ENCODE peak calls at places on chromosomes 5 and 9, in five cellular contexts. One of them, this sample, is unnamed.
A peak's percentile ranks its signal among the peaks of the same experiment; 100 is the strongest.

GRCh38 chr9:107046692-107047091 is 183.7 kb downstream of the ZNF462 start:
- DNase-seq in fibroblast of pulmonary artery: no peak
- DNase-seq in activated CD8-positive, alpha-beta T cell treated with anti-CD3 and anti-CD28 coated beads for 36 hours: no peak
- DNase-seq in foreskin keratinocyte: no peak
- DNase-seq in lower lobe of right lung: no peak
- DNase-seq in this sample: peak; percentile 12

GRCh38 chr5:142463880-142464279 is 139.1 kb upstream of the SPRY4 start:
- DNase-seq in fibroblast of pulmonary artery: no peak
- DNase-seq in activated CD8-positive, alpha-beta T cell treated with anti-CD3 and anti-CD28 coated beads for 36 hours: no peak
- DNase-seq in foreskin keratinocyte: no peak
- DNase-seq in lower lobe of right lung: no peak
- DNase-seq in this sample: no peak

GRCh38 chr5:168291961-168292782 is 727 bp downstream of the WWC1 start:
- DNase-seq in fibroblast of pulmonary artery: no peak
- DNase-seq in activated CD8-positive, alpha-beta T cell treated with anti-CD3 and anti-CD28 coated beads for 36 hours: no peak
- DNase-seq in foreskin keratinocyte: no peak
- DNase-seq in lower lobe of right lung: no peak
- DNase-seq in this sample: no peak

GRCh38 chr5:83919071-83920041 is 198.7 kb upstream of the HAPLN1 start:
- DNase-seq in fibroblast of pulmonary artery: peak; percentile 38
- DNase-seq in activated CD8-positive, alpha-beta T cell treated with anti-CD3 and anti-CD28 coated beads for 36 hours: no peak
- DNase-seq in foreskin keratinocyte: no peak
- DNase-seq in lower lobe of right lung: no peak
- DNase-seq in this sample: no peak

GRCh38 chr9:97638666-97639065 is 5.0 kb downstream of the NCBP1 start:
- DNase-seq in fibroblast of pulmonary artery: no peak
- DNase-seq in activated CD8-positive, alpha-beta T cell treated with anti-CD3 and anti-CD28 coated beads for 36 hours: no peak
- DNase-seq in foreskin keratinocyte: no peak
- DNase-seq in lower lobe of right lung: no peak
- DNase-seq in this sample: no peak

GRCh38 chr9:137666950-137667670 is 48.3 kb downstream of the EHMT1 start:
- DNase-seq in fibroblast of pulmonary artery: no peak
- DNase-seq in activated CD8-positive, alpha-beta T cell treated with anti-CD3 and anti-CD28 coated beads for 36 hours: no peak
- DNase-seq in foreskin keratinocyte: no peak
- DNase-seq in lower lobe of right lung: no peak
- DNase-seq in this sample: no peak

GRCh38 chr5:52727568-52727967 is 60.1 kb upstream of the ITGA1 start:
- DNase-seq in fibroblast of pulmonary artery: peak; percentile 79
- DNase-seq in activated CD8-positive, alpha-beta T cell treated with anti-CD3 and anti-CD28 coated beads for 36 hours: no peak
- DNase-seq in foreskin keratinocyte: peak; percentile 60
- DNase-seq in lower lobe of right lung: no peak
- DNase-seq in this sample: no peak

GRCh38 chr9:137295313-137296213 is 6.5 kb downstream of the NRARP start:
- DNase-seq in fibroblast of pulmonary artery: peak; percentile 26
- DNase-seq in activated CD8-positive, alpha-beta T cell treated with anti-CD3 and anti-CD28 coated beads for 36 hours: peak; percentile 59
- DNase-seq in foreskin keratinocyte: no peak
- DNase-seq in lower lobe of right lung: no peak
- DNase-seq in this sample: no peak

GRCh38 chr9:106878943-106879916 is 16.3 kb downstream of the ZNF462 start:
- DNase-seq in fibroblast of pulmonary artery: peak; percentile 96
- DNase-seq in activated CD8-positive, alpha-beta T cell treated with anti-CD3 and anti-CD28 coated beads for 36 hours: no peak
- DNase-seq in foreskin keratinocyte: peak; percentile 79
- DNase-seq in lower lobe of right lung: no peak
- DNase-seq in this sample: no peak

GRCh38 chr9:5869315-5870019 is 21.2 kb upstream of the MLANA start:
- DNase-seq in fibroblast of pulmonary artery: no peak
- DNase-seq in activated CD8-positive, alpha-beta T cell treated with anti-CD3 and anti-CD28 coated beads for 36 hours: peak; percentile 49
- DNase-seq in foreskin keratinocyte: no peak
- DNase-seq in lower lobe of right lung: no peak
- DNase-seq in this sample: no peak

GRCh38 chr5:108749130-108749861 is 1.6 kb downstream of the FER start:
- DNase-seq in fibroblast of pulmonary artery: no peak
- DNase-seq in activated CD8-positive, alpha-beta T cell treated with anti-CD3 and anti-CD28 coated beads for 36 hours: peak; percentile 5
- DNase-seq in foreskin keratinocyte: peak; percentile 26
- DNase-seq in lower lobe of right lung: no peak
- DNase-seq in this sample: no peak

GRCh38 chr9:128214571-128215490 is 11.7 kb downstream of the DNM1 start:
- DNase-seq in fibroblast of pulmonary artery: no peak
- DNase-seq in activated CD8-positive, alpha-beta T cell treated with anti-CD3 and anti-CD28 coated beads for 36 hours: no peak
- DNase-seq in foreskin keratinocyte: no peak
- DNase-seq in lower lobe of right lung: no peak
- DNase-seq in this sample: no peak

GRCh38 chr5:157187046-157187754 is 6.6 kb downstream of the ITK start:
- DNase-seq in fibroblast of pulmonary artery: no peak
- DNase-seq in activated CD8-positive, alpha-beta T cell treated with anti-CD3 and anti-CD28 coated beads for 36 hours: no peak
- DNase-seq in foreskin keratinocyte: no peak
- DNase-seq in lower lobe of right lung: no peak
- DNase-seq in this sample: no peak

GRCh38 chr9:136644343-136644592 is 18.4 kb upstream of the EGFL7 start:
- DNase-seq in fibroblast of pulmonary artery: peak; percentile 73
- DNase-seq in activated CD8-positive, alpha-beta T cell treated with anti-CD3 and anti-CD28 coated beads for 36 hours: no peak
- DNase-seq in foreskin keratinocyte: no peak
- DNase-seq in lower lobe of right lung: peak; percentile 96
- DNase-seq in this sample: no peak

GRCh38 chr9:88583901-88584596 is 49.1 kb downstream of the NXNL2 start:
- DNase-seq in fibroblast of pulmonary artery: peak; percentile 55
- DNase-seq in activated CD8-positive, alpha-beta T cell treated with anti-CD3 and anti-CD28 coated beads for 36 hours: no peak
- DNase-seq in foreskin keratinocyte: peak; percentile 59
- DNase-seq in lower lobe of right lung: no peak
- DNase-seq in this sample: no peak

GRCh38 chr9:21160178-21160577 is 6.3 kb downstream of the IFNA21 start:
- DNase-seq in fibroblast of pulmonary artery: peak; percentile 64
- DNase-seq in activated CD8-positive, alpha-beta T cell treated with anti-CD3 and anti-CD28 coated beads for 36 hours: peak; percentile 66
- DNase-seq in foreskin keratinocyte: no peak
- DNase-seq in lower lobe of right lung: no peak
- DNase-seq in this sample: peak; percentile 41

GRCh38 chr5:118144540-118144939 is 843.8 kb downstream of the DTWD2 start:
- DNase-seq in fibroblast of pulmonary artery: no peak
- DNase-seq in activated CD8-positive, alpha-beta T cell treated with anti-CD3 and anti-CD28 coated beads for 36 hours: no peak
- DNase-seq in foreskin keratinocyte: no peak
- DNase-seq in lower lobe of right lung: no peak
- DNase-seq in this sample: no peak

GRCh38 chr5:116275282-116275681 is 190.5 kb downstream of the COMMD10 start:
- DNase-seq in fibroblast of pulmonary artery: no peak
- DNase-seq in activated CD8-positive, alpha-beta T cell treated with anti-CD3 and anti-CD28 coated beads for 36 hours: no peak
- DNase-seq in foreskin keratinocyte: no peak
- DNase-seq in lower lobe of right lung: no peak
- DNase-seq in this sample: no peak

GRCh38 chr5:52469835-52470234 is 317.9 kb upstream of the ITGA1 start:
- DNase-seq in fibroblast of pulmonary artery: no peak
- DNase-seq in activated CD8-positive, alpha-beta T cell treated with anti-CD3 and anti-CD28 coated beads for 36 hours: no peak
- DNase-seq in foreskin keratinocyte: no peak
- DNase-seq in lower lobe of right lung: no peak
- DNase-seq in this sample: no peak

GRCh38 chr9:111036068-111036789 is 2.0 kb downstream of the LPAR1 start:
- DNase-seq in fibroblast of pulmonary artery: peak; percentile 49
- DNase-seq in activated CD8-positive, alpha-beta T cell treated with anti-CD3 and anti-CD28 coated beads for 36 hours: no peak
- DNase-seq in foreskin keratinocyte: no peak
- DNase-seq in lower lobe of right lung: peak; percentile 71
- DNase-seq in this sample: no peak

GRCh38 chr9:128316421-128316820 is 5.8 kb downstream of the TRUB2 start:
- DNase-seq in fibroblast of pulmonary artery: no peak
- DNase-seq in activated CD8-positive, alpha-beta T cell treated with anti-CD3 and anti-CD28 coated beads for 36 hours: no peak
- DNase-seq in foreskin keratinocyte: no peak
- DNase-seq in lower lobe of right lung: no peak
- DNase-seq in this sample: no peak

GRCh38 chr5:132238169-132238744 is 10.6 kb upstream of the P4HA2 start:
- DNase-seq in fibroblast of pulmonary artery: peak; percentile 75
- DNase-seq in activated CD8-positive, alpha-beta T cell treated with anti-CD3 and anti-CD28 coated beads for 36 hours: peak; percentile 94
- DNase-seq in foreskin keratinocyte: no peak
- DNase-seq in lower lobe of right lung: peak; percentile 71
- DNase-seq in this sample: peak; percentile 15

GRCh38 chr5:121693864-121694263 is 157.8 kb upstream of the FTMT start:
- DNase-seq in fibroblast of pulmonary artery: no peak
- DNase-seq in activated CD8-positive, alpha-beta T cell treated with anti-CD3 and anti-CD28 coated beads for 36 hours: no peak
- DNase-seq in foreskin keratinocyte: no peak
- DNase-seq in lower lobe of right lung: no peak
- DNase-seq in this sample: no peak

GRCh38 chr5:9429691-9430215 is 116.1 kb downstream of the SEMA5A start:
- DNase-seq in fibroblast of pulmonary artery: no peak
- DNase-seq in activated CD8-positive, alpha-beta T cell treated with anti-CD3 and anti-CD28 coated beads for 36 hours: no peak
- DNase-seq in foreskin keratinocyte: no peak
- DNase-seq in lower lobe of right lung: no peak
- DNase-seq in this sample: no peak

GRCh38 chr9:36023260-36024048 is 13.3 kb upstream of the RECK start:
- DNase-seq in fibroblast of pulmonary artery: peak; percentile 84
- DNase-seq in activated CD8-positive, alpha-beta T cell treated with anti-CD3 and anti-CD28 coated beads for 36 hours: peak; percentile 78
- DNase-seq in foreskin keratinocyte: no peak
- DNase-seq in lower lobe of right lung: peak; percentile 59
- DNase-seq in this sample: peak; percentile 38

GRCh38 chr9:18611946-18612345 is 138.0 kb downstream of the ADAMTSL1 start:
- DNase-seq in fibroblast of pulmonary artery: no peak
- DNase-seq in activated CD8-positive, alpha-beta T cell treated with anti-CD3 and anti-CD28 coated beads for 36 hours: no peak
- DNase-seq in foreskin keratinocyte: no peak
- DNase-seq in lower lobe of right lung: no peak
- DNase-seq in this sample: no peak

GRCh38 chr5:148397968-148398595 is 14.3 kb downstream of the FBXO38 start:
- DNase-seq in fibroblast of pulmonary artery: no peak
- DNase-seq in activated CD8-positive, alpha-beta T cell treated with anti-CD3 and anti-CD28 coated beads for 36 hours: no peak
- DNase-seq in foreskin keratinocyte: no peak
- DNase-seq in lower lobe of right lung: no peak
- DNase-seq in this sample: no peak

GRCh38 chr9:96062854-96063253 is 187.4 kb downstream of the ERCC6L2 start:
- DNase-seq in fibroblast of pulmonary artery: no peak
- DNase-seq in activated CD8-positive, alpha-beta T cell treated with anti-CD3 and anti-CD28 coated beads for 36 hours: no peak
- DNase-seq in foreskin keratinocyte: no peak
- DNase-seq in lower lobe of right lung: no peak
- DNase-seq in this sample: no peak

GRCh38 chr9:19306568-19306967 is 73.5 kb downstream of the RPS6 start:
- DNase-seq in fibroblast of pulmonary artery: no peak
- DNase-seq in activated CD8-positive, alpha-beta T cell treated with anti-CD3 and anti-CD28 coated beads for 36 hours: no peak
- DNase-seq in foreskin keratinocyte: no peak
- DNase-seq in lower lobe of right lung: no peak
- DNase-seq in this sample: no peak

DNA sequence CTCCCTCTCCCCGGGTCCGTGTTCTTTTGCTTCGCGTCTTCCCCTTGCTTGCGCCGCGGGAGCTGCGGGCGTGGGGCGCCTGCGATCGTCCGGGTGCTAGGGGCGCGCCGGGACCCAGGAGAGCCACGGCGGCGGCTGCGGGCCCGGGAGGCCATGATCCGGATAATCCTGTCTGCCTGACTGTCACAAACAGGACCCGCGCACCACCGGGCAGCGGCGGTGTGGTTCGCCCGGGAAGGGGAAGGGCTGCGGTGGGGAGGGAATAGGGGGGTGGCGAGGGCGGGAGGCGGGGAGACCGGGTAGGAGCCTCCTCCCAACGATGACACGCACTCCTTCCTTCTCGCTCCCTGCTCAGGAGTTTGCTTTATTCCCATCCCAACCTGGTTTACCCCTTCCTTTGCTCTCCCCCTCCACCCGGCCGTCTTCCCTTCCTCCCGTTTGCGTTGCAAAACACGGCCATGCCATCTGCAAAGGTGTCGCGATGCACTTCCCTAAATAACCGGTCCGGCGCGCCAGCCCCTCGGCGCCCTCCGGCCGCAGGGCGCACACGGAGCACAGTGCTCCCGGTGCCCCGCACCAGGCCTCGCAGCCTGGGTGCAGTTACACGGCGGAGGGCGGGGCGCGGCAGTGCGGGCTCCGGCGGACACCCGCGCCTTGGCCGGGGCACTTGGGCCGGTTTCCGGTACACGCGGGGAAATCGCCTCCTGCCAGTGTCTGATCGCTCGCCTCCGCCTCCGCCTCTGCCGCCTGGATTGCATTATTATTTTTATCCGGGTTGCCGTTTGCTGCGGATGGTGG is 1.5 kb downstream of the SMARCA2 start:
- DNase-seq in fibroblast of pulmonary artery: peak; percentile 82
- DNase-seq in activated CD8-positive, alpha-beta T cell treated with anti-CD3 and anti-CD28 coated beads for 36 hours: peak; percentile 61
- DNase-seq in foreskin keratinocyte: peak; percentile 66
- DNase-seq in lower lobe of right lung: peak; percentile 82
- DNase-seq in this sample: no peak
- TF ChIP-seq CTCF in fibroblast of pulmonary artery: no peak
- TF ChIP-seq CTCF in activated CD8-positive, alpha-beta T cell treated with anti-CD3 and anti-CD28 coated beads for 36 hours: no peak
- TF ChIP-seq CTCF in foreskin keratinocyte: peak; percentile 1
- TF ChIP-seq CTCF in lower lobe of right lung: no peak
- TF ChIP-seq CTCF in this sample: peak; percentile 3

GRCh38 chr5:93092349-93093105 is 488.5 kb downstream of the NR2F1-AS1 start:
- DNase-seq in fibroblast of pulmonary artery: peak; percentile 78
- DNase-seq in activated CD8-positive, alpha-beta T cell treated with anti-CD3 and anti-CD28 coated beads for 36 hours: no peak
- DNase-seq in foreskin keratinocyte: no peak
- DNase-seq in lower lobe of right lung: no peak
- DNase-seq in this sample: no peak
- TF ChIP-seq CTCF in fibroblast of pulmonary artery: peak; percentile 53
- TF ChIP-seq CTCF in activated CD8-positive, alpha-beta T cell treated with anti-CD3 and anti-CD28 coated beads for 36 hours: no peak
- TF ChIP-seq CTCF in foreskin keratinocyte: peak; percentile 59
- TF ChIP-seq CTCF in lower lobe of right lung: no peak
- TF ChIP-seq CTCF in this sample: no peak

GRCh38 chr5:37757980-37758582 is 81.8 kb downstream of the GDNF start:
- DNase-seq in fibroblast of pulmonary artery: no peak
- DNase-seq in activated CD8-positive, alpha-beta T cell treated with anti-CD3 and anti-CD28 coated beads for 36 hours: no peak
- DNase-seq in foreskin keratinocyte: no peak
- DNase-seq in lower lobe of right lung: no peak
- DNase-seq in this sample: no peak
- TF ChIP-seq CTCF in fibroblast of pulmonary artery: peak; percentile 20
- TF ChIP-seq CTCF in activated CD8-positive, alpha-beta T cell treated with anti-CD3 and anti-CD28 coated beads for 36 hours: no peak
- TF ChIP-seq CTCF in foreskin keratinocyte: peak; percentile 44
- TF ChIP-seq CTCF in lower lobe of right lung: no peak
- TF ChIP-seq CTCF in this sample: no peak

DNA sequence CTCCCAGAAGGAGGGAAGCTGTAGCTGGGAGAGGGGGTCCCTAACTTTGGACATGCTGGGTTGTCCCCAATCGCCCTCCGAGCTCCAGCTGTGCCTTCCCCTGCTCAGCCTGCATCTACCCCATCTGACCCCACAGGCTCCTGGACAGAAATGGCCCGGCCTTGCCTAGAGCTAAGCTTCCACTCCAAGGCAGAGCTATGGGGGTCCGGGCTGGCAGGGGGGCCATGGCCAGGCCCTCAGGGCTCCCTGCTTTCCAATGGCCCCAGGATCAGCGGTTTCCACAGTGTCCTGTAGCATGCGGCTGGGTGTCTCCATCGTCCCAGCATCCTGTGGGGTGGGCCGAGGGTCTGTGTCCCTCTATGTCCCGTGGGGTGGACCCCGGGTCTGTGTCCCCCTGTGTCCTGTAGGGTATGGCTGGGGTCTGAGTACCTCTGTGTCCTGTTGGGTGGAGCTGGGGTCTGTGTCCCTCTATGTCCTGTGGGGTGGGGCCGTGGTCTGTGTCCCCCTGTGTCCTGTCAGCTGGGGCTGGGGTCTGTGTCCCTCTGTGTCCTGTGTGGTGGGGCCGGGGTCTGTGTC is 130.6 kb downstream of the RXRA start:
- DNase-seq in fibroblast of pulmonary artery: no peak
- DNase-seq in activated CD8-positive, alpha-beta T cell treated with anti-CD3 and anti-CD28 coated beads for 36 hours: no peak
- DNase-seq in foreskin keratinocyte: no peak
- DNase-seq in lower lobe of right lung: no peak
- DNase-seq in this sample: no peak
- TF ChIP-seq CTCF in fibroblast of pulmonary artery: no peak
- TF ChIP-seq CTCF in activated CD8-positive, alpha-beta T cell treated with anti-CD3 and anti-CD28 coated beads for 36 hours: no peak
- TF ChIP-seq CTCF in foreskin keratinocyte: no peak
- TF ChIP-seq CTCF in lower lobe of right lung: no peak
- TF ChIP-seq CTCF in this sample: no peak

GRCh38 chr5:89417990-89418820 is 535.2 kb upstream of the MEF2C start:
- DNase-seq in fibroblast of pulmonary artery: no peak
- DNase-seq in activated CD8-positive, alpha-beta T cell treated with anti-CD3 and anti-CD28 coated beads for 36 hours: no peak
- DNase-seq in foreskin keratinocyte: no peak
- DNase-seq in lower lobe of right lung: peak; percentile 16
- DNase-seq in this sample: no peak
- TF ChIP-seq CTCF in fibroblast of pulmonary artery: no peak
- TF ChIP-seq CTCF in activated CD8-positive, alpha-beta T cell treated with anti-CD3 and anti-CD28 coated beads for 36 hours: no peak
- TF ChIP-seq CTCF in foreskin keratinocyte: no peak
- TF ChIP-seq CTCF in lower lobe of right lung: no peak
- TF ChIP-seq CTCF in this sample: no peak

GRCh38 chr5:175567954-175568353 is 89.6 kb downstream of the SFXN1 start:
- DNase-seq in fibroblast of pulmonary artery: no peak
- DNase-seq in activated CD8-positive, alpha-beta T cell treated with anti-CD3 and anti-CD28 coated beads for 36 hours: no peak
- DNase-seq in foreskin keratinocyte: no peak
- DNase-seq in lower lobe of right lung: no peak
- DNase-seq in this sample: no peak
- TF ChIP-seq CTCF in fibroblast of pulmonary artery: no peak
- TF ChIP-seq CTCF in activated CD8-positive, alpha-beta T cell treated with anti-CD3 and anti-CD28 coated beads for 36 hours: peak; percentile 45
- TF ChIP-seq CTCF in foreskin keratinocyte: peak; percentile 28
- TF ChIP-seq CTCF in lower lobe of right lung: no peak
- TF ChIP-seq CTCF in this sample: no peak

This sample was measured in GM12864.